ENCODE peak calls at places on chromosomes 2 and 18, in eight cellular contexts. One of them, this sample, is unnamed.
A peak's percentile ranks its signal among the peaks of the same experiment; 100 is the strongest.

GRCh38 chr2:208595386-208596275 is 189.0 kb downstream of the PTH2R start:
- DNase-seq in A549: peak; percentile 62
- DNase-seq in astrocyte of the hippocampus: peak; percentile 20
- DNase-seq in SK-MEL-5: no peak
- DNase-seq in AG10803: no peak
- DNase-seq in HEK293T: peak; percentile 51
- DNase-seq in NCI-H446 treated with DMSO at 0.1 percent for 48 hours: no peak
- DNase-seq in activated CD4-positive, CD25-positive, alpha-beta regulatory T cell: no peak
- DNase-seq in this sample: peak; percentile 10

GRCh38 chr18:76452357-76452756 is 42.7 kb downstream of the ZNF516 start:
- DNase-seq in activated CD4-positive, CD25-positive, alpha-beta regulatory T cell: no peak
- DNase-seq in HEK293T: no peak
- DNase-seq in astrocyte of the hippocampus: peak; percentile 61
- DNase-seq in AG10803: no peak
- DNase-seq in A549: no peak
- DNase-seq in NCI-H446 treated with DMSO at 0.1 percent for 48 hours: no peak
- DNase-seq in SK-MEL-5: no peak
- DNase-seq in this sample: no peak

GRCh38 chr2:176390276-176390675 is 121.0 kb downstream of the MTX2 start:
- DNase-seq in SK-MEL-5: no peak
- DNase-seq in AG10803: peak; percentile 37
- DNase-seq in HEK293T: no peak
- DNase-seq in astrocyte of the hippocampus: peak; percentile 16
- DNase-seq in A549: no peak
- DNase-seq in activated CD4-positive, CD25-positive, alpha-beta regulatory T cell: no peak
- DNase-seq in NCI-H446 treated with DMSO at 0.1 percent for 48 hours: no peak
- DNase-seq in this sample: no peak

GRCh38 chr2:238904177-238904576 is 56.3 kb downstream of the TWIST2 start:
- DNase-seq in HEK293T: no peak
- DNase-seq in astrocyte of the hippocampus: no peak
- DNase-seq in NCI-H446 treated with DMSO at 0.1 percent for 48 hours: no peak
- DNase-seq in AG10803: no peak
- DNase-seq in SK-MEL-5: no peak
- DNase-seq in activated CD4-positive, CD25-positive, alpha-beta regulatory T cell: no peak
- DNase-seq in A549: no peak
- DNase-seq in this sample: no peak

GRCh38 chr18:8911408-8912340 is 190.8 kb upstream of the NDUFV2 start:
- DNase-seq in NCI-H446 treated with DMSO at 0.1 percent for 48 hours: no peak
- DNase-seq in astrocyte of the hippocampus: no peak
- DNase-seq in HEK293T: no peak
- DNase-seq in SK-MEL-5: no peak
- DNase-seq in activated CD4-positive, CD25-positive, alpha-beta regulatory T cell: no peak
- DNase-seq in A549: no peak
- DNase-seq in AG10803: no peak
- DNase-seq in this sample: no peak

GRCh38 chr18:76491436-76491800 is 3.6 kb downstream of the ZNF516 start:
- DNase-seq in SK-MEL-5: peak; percentile 73
- DNase-seq in AG10803: peak; percentile 49
- DNase-seq in HEK293T: peak; percentile 49
- DNase-seq in A549: peak; percentile 53
- DNase-seq in NCI-H446 treated with DMSO at 0.1 percent for 48 hours: no peak
- DNase-seq in astrocyte of the hippocampus: peak; percentile 85
- DNase-seq in activated CD4-positive, CD25-positive, alpha-beta regulatory T cell: peak; percentile 37
- DNase-seq in this sample: no peak

GRCh38 chr2:20062615-20063545 is 11.5 kb upstream of the LAPTM4A start:
- DNase-seq in SK-MEL-5: no peak
- DNase-seq in NCI-H446 treated with DMSO at 0.1 percent for 48 hours: no peak
- DNase-seq in astrocyte of the hippocampus: peak; percentile 90
- DNase-seq in activated CD4-positive, CD25-positive, alpha-beta regulatory T cell: no peak
- DNase-seq in AG10803: peak; percentile 95
- DNase-seq in HEK293T: no peak
- DNase-seq in A549: no peak
- DNase-seq in this sample: peak; percentile 56

GRCh38 chr2:16034151-16034974 is 94.0 kb downstream of the MYCN start:
- DNase-seq in AG10803: no peak
- DNase-seq in astrocyte of the hippocampus: no peak
- DNase-seq in SK-MEL-5: peak; percentile 52
- DNase-seq in A549: peak; percentile 29
- DNase-seq in HEK293T: peak; percentile 48
- DNase-seq in NCI-H446 treated with DMSO at 0.1 percent for 48 hours: no peak
- DNase-seq in activated CD4-positive, CD25-positive, alpha-beta regulatory T cell: no peak
- DNase-seq in this sample: no peak

This sample was measured in T1000.